ENCODE peak calls at places on chromosomes 5 and 9, in five cellular contexts. One of them, this sample, is unnamed.
A peak's percentile ranks its signal among the peaks of the same experiment; 100 is the strongest.

GRCh38 chr9:133163559-133164208 is at the start of gene GBGT1:
- DNase-seq in mucosa of descending colon: peak; percentile 80
- DNase-seq in adipocyte: peak; percentile 63
- DNase-seq in tibial artery: peak; percentile 73
- DNase-seq in activated CD4-positive, alpha-beta T cell treated with anti-CD3 and anti-CD28 coated beads, Interleukin-2, amount 50 U/mL, for 1 hour: no peak
- DNase-seq in this sample: no peak

GRCh38 chr5:140833993-140834392 is at the start of gene PCDHA7:
- DNase-seq in mucosa of descending colon: no peak
- DNase-seq in adipocyte: peak; percentile 30
- DNase-seq in tibial artery: no peak
- DNase-seq in activated CD4-positive, alpha-beta T cell treated with anti-CD3 and anti-CD28 coated beads, Interleukin-2, amount 50 U/mL, for 1 hour: no peak
- DNase-seq in this sample: no peak

GRCh38 chr9:80691229-80691628 is 998.1 kb downstream of the TLE1 start:
- DNase-seq in mucosa of descending colon: no peak
- DNase-seq in adipocyte: no peak
- DNase-seq in tibial artery: no peak
- DNase-seq in activated CD4-positive, alpha-beta T cell treated with anti-CD3 and anti-CD28 coated beads, Interleukin-2, amount 50 U/mL, for 1 hour: no peak
- DNase-seq in this sample: no peak

GRCh38 chr5:116011046-116011445 is 21.2 kb upstream of the ARL14EPL start:
- DNase-seq in mucosa of descending colon: no peak
- DNase-seq in adipocyte: peak; percentile 38
- DNase-seq in tibial artery: no peak
- DNase-seq in activated CD4-positive, alpha-beta T cell treated with anti-CD3 and anti-CD28 coated beads, Interleukin-2, amount 50 U/mL, for 1 hour: no peak
- DNase-seq in this sample: no peak

GRCh38 chr9:75200892-75201470 is 112.7 kb downstream of the OSTF1 start:
- DNase-seq in mucosa of descending colon: no peak
- DNase-seq in adipocyte: peak; percentile 79
- DNase-seq in tibial artery: no peak
- DNase-seq in activated CD4-positive, alpha-beta T cell treated with anti-CD3 and anti-CD28 coated beads, Interleukin-2, amount 50 U/mL, for 1 hour: no peak
- DNase-seq in this sample: no peak

GRCh38 chr9:103242025-103242424 is 246.9 kb downstream of the CYLC2 start:
- DNase-seq in mucosa of descending colon: no peak
- DNase-seq in adipocyte: no peak
- DNase-seq in tibial artery: no peak
- DNase-seq in activated CD4-positive, alpha-beta T cell treated with anti-CD3 and anti-CD28 coated beads, Interleukin-2, amount 50 U/mL, for 1 hour: no peak
- DNase-seq in this sample: no peak

GRCh38 chr5:119269061-119269579 is 86.7 kb upstream of the TNFAIP8 start:
- DNase-seq in mucosa of descending colon: peak; percentile 72
- DNase-seq in adipocyte: peak; percentile 31
- DNase-seq in tibial artery: peak; percentile 26
- DNase-seq in activated CD4-positive, alpha-beta T cell treated with anti-CD3 and anti-CD28 coated beads, Interleukin-2, amount 50 U/mL, for 1 hour: peak; percentile 28
- DNase-seq in this sample: no peak

GRCh38 chr5:178212241-178213002 is 8.1 kb downstream of the HNRNPAB start:
- DNase-seq in mucosa of descending colon: no peak
- DNase-seq in adipocyte: no peak
- DNase-seq in tibial artery: no peak
- DNase-seq in activated CD4-positive, alpha-beta T cell treated with anti-CD3 and anti-CD28 coated beads, Interleukin-2, amount 50 U/mL, for 1 hour: no peak
- DNase-seq in this sample: no peak

GRCh38 chr5:122126711-122127385 is 2.5 kb upstream of the ZNF474 start:
- DNase-seq in mucosa of descending colon: no peak
- DNase-seq in adipocyte: peak; percentile 45
- DNase-seq in tibial artery: peak; percentile 48
- DNase-seq in activated CD4-positive, alpha-beta T cell treated with anti-CD3 and anti-CD28 coated beads, Interleukin-2, amount 50 U/mL, for 1 hour: no peak
- DNase-seq in this sample: no peak

GRCh38 chr5:121500262-121500792 is 351.4 kb upstream of the FTMT start:
- DNase-seq in mucosa of descending colon: no peak
- DNase-seq in adipocyte: no peak
- DNase-seq in tibial artery: no peak
- DNase-seq in activated CD4-positive, alpha-beta T cell treated with anti-CD3 and anti-CD28 coated beads, Interleukin-2, amount 50 U/mL, for 1 hour: no peak
- DNase-seq in this sample: no peak

GRCh38 chr5:125655156-125655555 is 768.1 kb upstream of the GRAMD2B start:
- DNase-seq in mucosa of descending colon: no peak
- DNase-seq in adipocyte: no peak
- DNase-seq in tibial artery: no peak
- DNase-seq in activated CD4-positive, alpha-beta T cell treated with anti-CD3 and anti-CD28 coated beads, Interleukin-2, amount 50 U/mL, for 1 hour: no peak
- DNase-seq in this sample: no peak

GRCh38 chr5:92518318-92518913 is 1062.6 kb downstream of the NR2F1-AS1 start:
- DNase-seq in mucosa of descending colon: no peak
- DNase-seq in adipocyte: peak; percentile 13
- DNase-seq in tibial artery: no peak
- DNase-seq in activated CD4-positive, alpha-beta T cell treated with anti-CD3 and anti-CD28 coated beads, Interleukin-2, amount 50 U/mL, for 1 hour: no peak
- DNase-seq in this sample: no peak

GRCh38 chr5:133381571-133382365 is 230.6 kb downstream of the FSTL4 start:
- DNase-seq in mucosa of descending colon: no peak
- DNase-seq in adipocyte: no peak
- DNase-seq in tibial artery: no peak
- DNase-seq in activated CD4-positive, alpha-beta T cell treated with anti-CD3 and anti-CD28 coated beads, Interleukin-2, amount 50 U/mL, for 1 hour: no peak
- DNase-seq in this sample: no peak

GRCh38 chr5:171418316-171418981 is 998 bp upstream of the FGF18 start:
- DNase-seq in mucosa of descending colon: peak; percentile 77
- DNase-seq in adipocyte: peak; percentile 94
- DNase-seq in tibial artery: peak; percentile 72
- DNase-seq in activated CD4-positive, alpha-beta T cell treated with anti-CD3 and anti-CD28 coated beads, Interleukin-2, amount 50 U/mL, for 1 hour: peak; percentile 40
- DNase-seq in this sample: peak; percentile 66

GRCh38 chr5:35087971-35088370 is 40.2 kb upstream of the AGXT2 start:
- DNase-seq in mucosa of descending colon: no peak
- DNase-seq in adipocyte: peak; percentile 51
- DNase-seq in tibial artery: no peak
- DNase-seq in activated CD4-positive, alpha-beta T cell treated with anti-CD3 and anti-CD28 coated beads, Interleukin-2, amount 50 U/mL, for 1 hour: no peak
- DNase-seq in this sample: no peak

This sample was measured in CD8-positive, alpha-beta T cell.